ENCODE peak calls at places on chromosomes 16 and 17, in five cellular contexts. G is NT2/D1, Z is H1, H is GM12878, N is HepG2. A is an unnamed sample.

GRCh38 chr17:2195729-2196128 is 107.9 kb downstream of the SMG6 start:
- DNase-seq in G (no peak), Z (no peak), H (peak), N (no peak), A (no peak)

GRCh38 chr16:79662673-79663313 is 62.3 kb upstream of the MAF start:
- DNase-seq in G (no peak), Z (no peak), H (no peak), N (no peak), A (no peak)

GRCh38 chr16:89722392-89723278 is 1.3 kb downstream of the ZNF276 start:
- DNase-seq in G (no peak), Z (no peak), H (no peak), N (no peak), A (no peak)

GRCh38 chr16:69404275-69404805 is 18.5 kb upstream of the TERF2 start:
- DNase-seq in G (no peak), Z (no peak), H (no peak), N (peak), A (no peak)

GRCh38 chr17:57588086-57588485 is 157.0 kb downstream of the CCDC182 start:
- DNase-seq in G (peak), Z (peak), H (no peak), N (no peak), A (no peak)

GRCh38 chr17:5329784-5330557 is 47.9 kb downstream of the RABEP1 start:
- DNase-seq in G (no peak), Z (no peak), H (peak), N (no peak), A (no peak)

GRCh38 chr17:1485748-1486376 is 6.6 kb downstream of the MYO1C start:
- DNase-seq in G (no peak), Z (no peak), H (no peak), N (no peak), A (peak)

GRCh38 chr16:27240948-27241531 is 27.5 kb downstream of the NSMCE1 start:
- DNase-seq in G (no peak), Z (no peak), H (no peak), N (no peak), A (no peak)

GRCh38 chr16:1046271-1046955 is 26.1 kb upstream of the SSTR5 start:
- DNase-seq in G (no peak), Z (no peak), H (no peak), N (no peak), A (no peak)

GRCh38 chr17:3004925-3005324 is 58.5 kb downstream of the OR1D5 start:
- DNase-seq in G (no peak), Z (no peak), H (no peak), N (no peak), A (no peak)

GRCh38 chr17:62572488-62573469 is 54.7 kb upstream of the MRC2 start:
- DNase-seq in G (no peak), Z (no peak), H (no peak), N (no peak), A (no peak)

GRCh38 chr16:12082207-12082606 is 105.7 kb downstream of the SNX29 start:
- DNase-seq in G (no peak), Z (no peak), H (no peak), N (no peak), A (no peak)

GRCh38 chr16:65600046-65600445 is 478.2 kb upstream of the CDH11 start:
- DNase-seq in G (no peak), Z (no peak), H (no peak), N (no peak), A (no peak)

GRCh38 chr16:65604771-65605170 is 482.9 kb upstream of the CDH11 start:
- DNase-seq in G (no peak), Z (no peak), H (no peak), N (no peak), A (no peak)

GRCh38 chr16:65600629-65601028 is 478.8 kb upstream of the CDH11 start:
- DNase-seq in G (no peak), Z (no peak), H (no peak), N (no peak), A (no peak)

GRCh38 chr16:65598626-65599025 is 476.8 kb upstream of the CDH11 start:
- DNase-seq in G (no peak), Z (no peak), H (no peak), N (no peak), A (no peak)

DNA sequence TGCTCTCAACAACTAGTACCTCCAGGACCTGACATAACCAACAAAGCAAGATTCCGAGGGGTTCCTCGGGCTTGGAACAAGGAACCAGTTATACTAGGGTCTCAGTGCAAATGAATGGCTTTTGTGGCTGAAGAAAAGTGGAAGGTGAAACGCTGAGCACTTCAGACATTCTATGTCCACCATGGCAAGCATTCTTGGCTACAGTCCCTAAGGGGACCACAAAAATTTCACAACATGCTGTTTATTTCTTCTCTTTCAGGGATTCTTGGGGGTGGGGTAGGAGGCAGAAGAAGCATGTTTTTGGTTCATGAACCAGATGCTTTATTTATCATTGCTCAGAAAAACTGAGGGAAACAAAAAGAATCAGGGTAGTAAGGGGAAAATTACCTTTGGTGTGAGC is 479.9 kb upstream of the CDH11 start:
- DNase-seq in G (no peak), Z (no peak), H (no peak), N (no peak), A (no peak)
- TF ChIP-seq SUZ12 in G (no peak), Z (no peak), H (no peak), N (no peak), A (no peak)

GRCh38 chr17:17831208-17832039 is 5.4 kb downstream of the SREBF1 start:
- DNase-seq in G (no peak), Z (no peak), H (no peak), N (no peak), A (no peak)
- TF ChIP-seq SUZ12 in G (no peak), Z (no peak), H (no peak), N (no peak), A (no peak)

DNA sequence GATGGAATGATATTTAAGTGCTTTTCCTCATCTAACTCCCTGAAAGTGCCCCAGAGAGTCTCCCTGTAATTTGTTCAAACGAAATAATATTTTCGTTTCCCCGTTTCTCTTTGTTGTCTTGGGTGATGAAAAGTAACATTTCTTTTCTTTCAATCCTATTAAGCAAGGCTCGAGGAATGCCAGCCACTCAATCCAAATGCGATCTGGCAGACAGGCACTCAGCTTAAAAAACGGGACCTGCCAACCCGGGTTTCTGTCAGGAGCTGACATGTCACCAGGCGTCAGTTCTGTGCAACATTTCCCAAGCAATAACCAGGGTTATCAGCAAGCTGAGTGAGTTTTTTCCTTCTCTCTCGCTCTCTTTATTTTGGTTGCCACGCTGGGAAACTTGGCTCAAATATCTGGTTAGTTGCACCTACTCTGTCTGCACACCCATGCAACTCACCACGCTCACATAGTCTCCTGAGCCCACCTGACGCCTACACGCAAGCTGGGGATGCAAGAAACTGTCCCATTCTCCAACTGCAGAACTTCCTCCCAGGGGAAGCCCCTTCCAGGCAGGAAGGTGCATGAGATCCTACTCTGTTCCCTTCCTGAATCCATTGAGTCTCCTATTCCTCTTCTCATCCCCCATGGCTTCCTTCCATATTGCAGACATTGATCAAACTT is 208.2 kb downstream of the C16orf78 start:
- DNase-seq in G (no peak), Z (no peak), H (no peak), N (no peak), A (no peak)
- TF ChIP-seq SUZ12 in G (no peak), Z (no peak), H (no peak), N (no peak), A (no peak)

DNA sequence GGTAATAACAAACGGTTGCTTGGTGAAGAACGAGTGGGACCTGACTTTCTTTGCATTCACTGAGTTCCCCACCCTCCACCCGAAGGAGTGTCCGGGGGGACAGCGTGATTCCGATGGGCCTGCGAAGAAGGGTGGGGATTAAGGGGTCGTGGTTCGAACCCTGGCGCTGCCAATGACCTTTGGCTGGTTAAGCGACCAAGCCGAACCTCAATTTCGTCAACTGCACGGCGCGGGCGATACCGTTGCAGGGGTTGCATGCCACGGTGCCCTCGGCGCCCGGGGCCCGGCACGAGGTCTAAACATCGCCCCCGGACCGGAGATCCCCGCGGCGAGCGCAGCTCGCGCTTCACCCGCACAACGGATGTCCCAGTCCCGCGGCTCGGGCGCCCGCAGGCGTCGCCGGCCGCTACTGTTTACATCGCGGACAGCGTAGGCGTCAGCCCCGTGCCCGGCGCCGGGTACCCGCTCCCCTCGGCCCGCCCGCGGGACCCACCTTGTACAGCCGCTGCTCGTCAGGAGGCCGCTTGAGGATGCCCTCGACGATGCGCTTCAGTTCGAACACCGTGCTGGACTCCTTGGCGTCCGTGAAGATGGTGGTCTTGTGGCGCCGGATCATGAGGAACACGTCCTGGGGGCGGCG is 460 bp downstream of the ELOB start:
- DNase-seq in G (no peak), Z (no peak), H (no peak), N (no peak), A (no peak)
- TF ChIP-seq SUZ12 in G (no peak), Z (no peak), H (no peak), N (no peak), A (no peak)

GRCh38 chr17:52212851-52213250 is 54.3 kb upstream of the CA10 start:
- DNase-seq in G (no peak), Z (no peak), H (no peak), N (no peak), A (no peak)

GRCh38 chr17:52207786-52208185 is 49.3 kb upstream of the CA10 start:
- DNase-seq in G (no peak), Z (no peak), H (no peak), N (no peak), A (no peak)

GRCh38 chr17:52209507-52209906 is 51.0 kb upstream of the CA10 start:
- DNase-seq in G (no peak), Z (no peak), H (no peak), N (no peak), A (no peak)

GRCh38 chr17:52213451-52213850 is 54.9 kb upstream of the CA10 start:
- DNase-seq in G (no peak), Z (no peak), H (no peak), N (no peak), A (no peak)
- TF ChIP-seq SUZ12 in G (no peak), Z (no peak), H (no peak), N (no peak), A (no peak)

GRCh38 chr16:84303516-84303915 is 8.8 kb downstream of the WFDC1 start:
- DNase-seq in G (no peak), Z (no peak), H (no peak), N (no peak), A (no peak)

GRCh38 chr16:84303023-84303422 is 8.3 kb downstream of the WFDC1 start:
- DNase-seq in G (no peak), Z (no peak), H (no peak), N (no peak), A (no peak)

GRCh38 chr16:84302111-84302954 is 7.7 kb downstream of the WFDC1 start:
- DNase-seq in G (no peak), Z (no peak), H (no peak), N (no peak), A (no peak)

GRCh38 chr16:84298376-84298899 is 3.8 kb downstream of the WFDC1 start:
- DNase-seq in G (no peak), Z (no peak), H (no peak), N (no peak), A (no peak)

GRCh38 chr16:84299734-84300440 is 5.2 kb downstream of the WFDC1 start:
- DNase-seq in G (peak), Z (peak), H (no peak), N (no peak), A (no peak)
- TF ChIP-seq SUZ12 in G (no peak), Z (no peak), H (no peak), N (no peak), A (no peak)

GRCh38 chr17:77475012-77475976 is 334.5 kb downstream of the SEC14L1 start:
- DNase-seq in G (no peak), Z (no peak), H (no peak), N (no peak), A (no peak)
- TF ChIP-seq SUZ12 in G (no peak), Z (no peak), H (no peak), N (no peak), A (no peak)

GRCh38 chr16:67593701-67594100 is 31.4 kb downstream of the CTCF start:
- DNase-seq in G (no peak), Z (no peak), H (no peak), N (no peak), A (no peak)

GRCh38 chr16:67593288-67593687 is 31.0 kb downstream of the CTCF start:
- DNase-seq in G (peak), Z (no peak), H (no peak), N (no peak), A (no peak)

GRCh38 chr16:67594956-67595355 is 32.6 kb downstream of the CTCF start:
- DNase-seq in G (no peak), Z (no peak), H (no peak), N (no peak), A (no peak)

GRCh38 chr16:67598527-67598926 is 36.2 kb downstream of the CTCF start:
- DNase-seq in G (no peak), Z (no peak), H (no peak), N (no peak), A (no peak)

DNA sequence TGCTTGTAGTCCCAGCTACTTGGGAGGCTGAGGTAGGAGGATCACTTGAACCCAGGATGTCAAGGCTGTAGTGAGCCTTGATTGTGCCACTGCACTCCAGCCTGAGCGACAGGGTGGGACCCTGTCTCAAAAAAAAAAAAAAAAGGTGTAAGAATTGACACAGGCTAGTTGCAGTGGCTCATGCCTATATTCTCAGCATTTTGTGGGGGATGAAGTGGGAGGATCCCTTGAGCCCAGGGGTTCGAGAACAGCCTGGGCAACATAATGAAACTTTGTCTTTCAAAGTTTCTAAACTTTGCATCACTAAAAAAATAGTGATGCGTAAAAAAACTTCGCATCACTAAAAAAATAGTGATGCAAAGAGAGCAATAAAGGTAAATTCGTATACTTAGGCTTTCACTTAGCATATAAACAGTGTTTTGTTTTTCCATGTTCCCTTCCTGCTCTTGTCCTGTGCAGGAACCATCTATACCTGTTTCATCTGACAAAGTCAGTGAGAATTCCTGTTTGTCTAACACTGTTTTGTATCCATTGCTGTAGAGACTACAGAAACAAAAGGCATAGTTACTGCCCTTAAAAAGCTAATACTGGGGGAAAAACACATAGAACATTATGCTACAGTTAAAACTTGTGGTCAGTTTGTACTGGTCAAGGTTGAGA is 32.1 kb downstream of the CTCF start:
- DNase-seq in G (no peak), Z (no peak), H (no peak), N (no peak), A (no peak)
- TF ChIP-seq SUZ12 in G (no peak), Z (no peak), H (no peak), N (no peak), A (no peak)

GRCh38 chr17:78247304-78247703 is 15.9 kb downstream of the TMEM235 start:
- DNase-seq in G (no peak), Z (no peak), H (no peak), N (no peak), A (no peak)
- TF ChIP-seq SUZ12 in G (no peak), Z (no peak), H (no peak), N (no peak), A (no peak)

A was measured in HEK293T.